ENCODE peak calls at places on chromosomes 6 and 20, in four cellular contexts. U is T-helper 1 cell; J is stimulated activated CD4-positive, alpha-beta T cell treated with anti-CD3 and anti-CD28 coated beads, Interleukin-2, amount 100 ng/mL, for 4 hours; H is NAMALWA. C is an unnamed sample.

GRCh38 chr20:18638768-18639167 is 50.9 kb downstream of the DTD1 start:
- DNase-seq in U (no peak), J (no peak), H (no peak), C (peak; percentile 24)

GRCh38 chr20:3350412-3350811 is 57.1 kb downstream of the DNAAF9 start:
- DNase-seq in U (no peak), J (no peak), H (no peak), C (no peak)

GRCh38 chr20:11880694-11881093 is 37.0 kb upstream of the BTBD3 start:
- DNase-seq in U (no peak), J (no peak), H (no peak), C (peak; percentile 34)

GRCh38 chr20:25699914-25700313 is 3.3 kb upstream of the ZNF337 start:
- DNase-seq in U (no peak), J (no peak), H (no peak), C (peak; percentile 7)

GRCh38 chr20:43666376-43667328 is at the start of gene MYBL2:
- DNase-seq in U (peak; percentile 64), J (peak; percentile 38), H (peak; percentile 84), C (no peak)

GRCh38 chr6:79056226-79056625 is 21.8 kb downstream of the PHIP start:
- DNase-seq in U (no peak), J (no peak), H (no peak), C (no peak)

GRCh38 chr6:162543221-162543620 is 184.3 kb downstream of the PRKN start:
- DNase-seq in U (no peak), J (no peak), H (no peak), C (no peak)

GRCh38 chr6:105452924-105453756 is 50.3 kb upstream of the PREP start:
- DNase-seq in U (peak; percentile 2), J (peak; percentile 22), H (peak; percentile 11), C (no peak)

GRCh38 chr20:54605319-54605718 is 129.9 kb downstream of the DOK5 start:
- DNase-seq in U (no peak), J (no peak), H (no peak), C (no peak)

GRCh38 chr6:15355683-15356099 is 109.8 kb downstream of the JARID2 start:
- DNase-seq in U (no peak), J (no peak), H (no peak), C (no peak)

GRCh38 chr20:13101276-13101675 is 92.5 kb downstream of the SPTLC3 start:
- DNase-seq in U (no peak), J (no peak), H (no peak), C (no peak)

C was measured in renal cortical epithelial cell.